ENCODE peak calls at places on chromosomes 4 and X, in six cellular contexts. A, W, P, M, X and Y are unnamed samples.

GRCh38 chr4:8547912-8548730 is 32.1 kb upstream of the GPR78 start:
- DNase-seq in A (no peak), W (no peak), P (peak; percentile 54), M (no peak), X (no peak), Y (no peak)

GRCh38 chr4:186840222-186840701 is 116.6 kb upstream of the FAT1 start:
- DNase-seq in A (peak; percentile 91), W (no peak), P (no peak), M (no peak), X (peak; percentile 66), Y (peak; percentile 76)

GRCh38 chr4:136505020-136505419 is 1027.3 kb downstream of the PCDH18 start:
- DNase-seq in A (peak; percentile 25), W (no peak), P (no peak), M (no peak), X (no peak), Y (no peak)

GRCh38 chr4:24674279-24674678 is 89.9 kb upstream of the DHX15 start:
- DNase-seq in A (no peak), W (no peak), P (no peak), M (no peak), X (no peak), Y (no peak)

GRCh38 chr4:99403380-99404194 is 31.6 kb downstream of the ADH7 start:
- DNase-seq in A (peak; percentile 67), W (no peak), P (no peak), M (no peak), X (no peak), Y (peak; percentile 1)

GRCh38 chrX:10945463-10945862 is 165.7 kb upstream of the HCCS start:
- DNase-seq in A (no peak), W (no peak), P (no peak), M (no peak), X (no peak), Y (no peak)

GRCh38 chr4:155972098-155972497 is 18.4 kb upstream of the CTSO start:
- DNase-seq in A (no peak), W (no peak), P (no peak), M (no peak), X (no peak), Y (peak; percentile 27)

GRCh38 chrX:153887385-153887784 is 1.4 kb upstream of the L1CAM start:
- DNase-seq in A (no peak), W (no peak), P (no peak), M (no peak), X (no peak), Y (no peak)

GRCh38 chr4:184983660-184984356 is 34.5 kb upstream of the HELT start:
- DNase-seq in A (peak; percentile 73), W (peak; percentile 83), P (peak; percentile 65), M (peak; percentile 55), X (no peak), Y (peak; percentile 3)

GRCh38 chrX:9644335-9644734 is 121.3 kb downstream of the GPR143 start:
- DNase-seq in A (peak; percentile 30), W (peak; percentile 66), P (no peak), M (peak; percentile 30), X (no peak), Y (no peak)

GRCh38 chrX:45879512-45879911 is 665.7 kb downstream of the ZNF674 start:
- DNase-seq in A (no peak), W (no peak), P (no peak), M (no peak), X (no peak), Y (no peak)

GRCh38 chrX:8191022-8191421 is 20.0 kb upstream of the VCX2 start:
- DNase-seq in A (peak; percentile 94), W (no peak), P (no peak), M (no peak), X (no peak), Y (no peak)

GRCh38 chr4:48248559-48248953 is 21.1 kb downstream of the TEC start:
- DNase-seq in A (no peak), W (no peak), P (no peak), M (no peak), X (no peak), Y (no peak)

GRCh38 chrX:128975716-128976115 is 547.6 kb downstream of the SMARCA1 start:
- DNase-seq in A (peak; percentile 18), W (no peak), P (peak; percentile 67), M (no peak), X (no peak), Y (no peak)

GRCh38 chr4:87236851-87237250 is 16.4 kb upstream of the KLHL8 start:
- DNase-seq in A (no peak), W (no peak), P (no peak), M (no peak), X (no peak), Y (no peak)

GRCh38 chrX:70044541-70045245 is 5.0 kb downstream of the AWAT2 start:
- DNase-seq in A (no peak), W (no peak), P (no peak), M (no peak), X (no peak), Y (peak; percentile 30)

GRCh38 chr4:18536420-18536819 is 514.9 kb upstream of the LCORL start:
- DNase-seq in A (no peak), W (no peak), P (no peak), M (no peak), X (no peak), Y (no peak)

GRCh38 chr4:57443308-57444243 is 333.4 kb upstream of the IGFBP7 start:
- DNase-seq in A (no peak), W (no peak), P (no peak), M (no peak), X (no peak), Y (no peak)

GRCh38 chr4:78566834-78567501 is 15.4 kb downstream of the ANXA3 start:
- DNase-seq in A (no peak), W (no peak), P (no peak), M (no peak), X (no peak), Y (no peak)

GRCh38 chr4:9600246-9600645 is 156.0 kb downstream of the DEFB131A start:
- DNase-seq in A (no peak), W (no peak), P (no peak), M (no peak), X (no peak), Y (no peak)

GRCh38 chr4:76690906-76691275 is 207.1 kb downstream of the SOWAHB start:
- DNase-seq in A (peak; percentile 14), W (no peak), P (no peak), M (no peak), X (no peak), Y (no peak)

GRCh38 chr4:821631-822030 is 4.3 kb downstream of the CPLX1 start:
- DNase-seq in A (no peak), W (peak; percentile 52), P (no peak), M (no peak), X (no peak), Y (no peak)

GRCh38 chrX:77564824-77565223 is 117.6 kb downstream of the FGF16 start:
- DNase-seq in A (no peak), W (no peak), P (no peak), M (no peak), X (no peak), Y (no peak)

GRCh38 chr4:71607780-71608673 is 175.9 kb downstream of the GC start:
- DNase-seq in A (peak; percentile 81), W (no peak), P (no peak), M (no peak), X (no peak), Y (peak; percentile 30)

GRCh38 chr4:89249313-89249712 is 58.3 kb downstream of the GPRIN3 start:
- DNase-seq in A (no peak), W (no peak), P (no peak), M (no peak), X (no peak), Y (no peak)

GRCh38 chr4:79609853-79610252 is 201.8 kb upstream of the GK2 start:
- DNase-seq in A (no peak), W (no peak), P (no peak), M (no peak), X (no peak), Y (no peak)